ENCODE peak calls at places on chromosomes 7 and 10, in five cellular contexts. One of them, this sample, is unnamed.

GRCh38 chr7:110308791-110309190 is 782.1 kb upstream of the LRRN3 start:
- DNase-seq in colonic mucosa: no peak
- DNase-seq in astrocyte of the hippocampus: no peak
- DNase-seq in HEK293T: no peak
- DNase-seq in epithelial cell of esophagus: no peak
- DNase-seq in this sample: no peak

GRCh38 chr10:86819567-86819966 is 63.1 kb downstream of the BMPR1A start:
- DNase-seq in colonic mucosa: no peak
- DNase-seq in astrocyte of the hippocampus: no peak
- DNase-seq in HEK293T: no peak
- DNase-seq in epithelial cell of esophagus: no peak
- DNase-seq in this sample: no peak

GRCh38 chr7:15582773-15583172 is 21.0 kb upstream of the AGMO start:
- DNase-seq in colonic mucosa: no peak
- DNase-seq in astrocyte of the hippocampus: no peak
- DNase-seq in HEK293T: no peak
- DNase-seq in epithelial cell of esophagus: no peak
- DNase-seq in this sample: no peak

GRCh38 chr7:116543664-116544063 is 18.8 kb downstream of the CAV1 start:
- DNase-seq in colonic mucosa: no peak
- DNase-seq in astrocyte of the hippocampus: peak; percentile 59
- DNase-seq in HEK293T: no peak
- DNase-seq in epithelial cell of esophagus: peak; percentile 62
- DNase-seq in this sample: peak; percentile 94

GRCh38 chr7:117412390-117412789 is 14.9 kb downstream of the ASZ1 start:
- DNase-seq in colonic mucosa: no peak
- DNase-seq in astrocyte of the hippocampus: no peak
- DNase-seq in HEK293T: no peak
- DNase-seq in epithelial cell of esophagus: no peak
- DNase-seq in this sample: no peak

GRCh38 chr7:16266877-16267276 is 154.5 kb downstream of the CRPPA start:
- DNase-seq in colonic mucosa: no peak
- DNase-seq in astrocyte of the hippocampus: no peak
- DNase-seq in HEK293T: no peak
- DNase-seq in epithelial cell of esophagus: no peak
- DNase-seq in this sample: no peak

GRCh38 chr7:141374425-141374824 is 176.8 kb upstream of the AGK start:
- DNase-seq in colonic mucosa: no peak
- DNase-seq in astrocyte of the hippocampus: no peak
- DNase-seq in HEK293T: no peak
- DNase-seq in epithelial cell of esophagus: no peak
- DNase-seq in this sample: no peak

GRCh38 chr10:45495438-45496152 is 121.6 kb downstream of the ALOX5 start:
- DNase-seq in colonic mucosa: no peak
- DNase-seq in astrocyte of the hippocampus: no peak
- DNase-seq in HEK293T: no peak
- DNase-seq in epithelial cell of esophagus: peak; percentile 18
- DNase-seq in this sample: peak; percentile 40

GRCh38 chr7:3250725-3251124 is 50.3 kb upstream of the SDK1 start:
- DNase-seq in colonic mucosa: no peak
- DNase-seq in astrocyte of the hippocampus: no peak
- DNase-seq in HEK293T: no peak
- DNase-seq in epithelial cell of esophagus: no peak
- DNase-seq in this sample: no peak

GRCh38 chr10:70418229-70418628 is 14.3 kb downstream of the EIF4EBP2 start:
- DNase-seq in colonic mucosa: no peak
- DNase-seq in astrocyte of the hippocampus: peak; percentile 56
- DNase-seq in HEK293T: no peak
- DNase-seq in epithelial cell of esophagus: peak; percentile 35
- DNase-seq in this sample: peak; percentile 51